ENCODE peak calls at places on chromosomes 11 and 22, in eight cellular contexts. U is natural killer cell treated with Interleukin-12 subunit alpha and Interleukin-12 subunit beta and Interleukin-15 and Interleukin-18, amount 100 ng/mL, for 72 hours; T is GM13976; O is iris pigment epithelial cell; J is NCI-H69; M is HAP-1; F is HTR-8/SVneo; S is HFFc6. K is an unnamed sample.

GRCh38 chr11:65404638-65405339 is 17.8 kb upstream of the NEAT1 start:
- DNase-seq in U (no peak), T (no peak), O (no peak), J (no peak), M (no peak), F (no peak), S (no peak), K (no peak)

GRCh38 chr22:32531228-32531627 is 56.6 kb downstream of the FBXO7 start:
- DNase-seq in U (no peak), T (no peak), O (no peak), J (no peak), M (no peak), F (no peak), S (no peak), K (no peak)

GRCh38 chr22:50292643-50293440 is 14.6 kb downstream of the PLXNB2 start:
- DNase-seq in U (no peak), T (no peak), O (no peak), J (no peak), M (no peak), F (no peak), S (no peak), K (no peak)

GRCh38 chr22:30705710-30706651 is 11.3 kb downstream of the OSBP2 start:
- DNase-seq in U (no peak), T (peak), O (no peak), J (peak), M (no peak), F (no peak), S (peak), K (peak)

GRCh38 chr11:77188323-77188911 is 60.4 kb downstream of the MYO7A start:
- DNase-seq in U (peak), T (peak), O (peak), J (peak), M (peak), F (peak), S (peak), K (peak)

GRCh38 chr22:41668971-41669911 is 19.4 kb downstream of the SNU13 start:
- DNase-seq in U (no peak), T (no peak), O (peak), J (no peak), M (no peak), F (peak), S (peak), K (no peak)

GRCh38 chr22:42972592-42973535 is 42.1 kb downstream of the PACSIN2 start:
- DNase-seq in U (no peak), T (no peak), O (peak), J (no peak), M (no peak), F (no peak), S (no peak), K (no peak)

GRCh38 chr11:117824571-117825537 is at the start of gene FXYD2:
- DNase-seq in U (no peak), T (no peak), O (no peak), J (peak), M (no peak), F (no peak), S (no peak), K (no peak)

GRCh38 chr11:77374108-77374507 is 72.6 kb upstream of the GDPD4 start:
- DNase-seq in U (no peak), T (no peak), O (peak), J (no peak), M (no peak), F (no peak), S (peak), K (no peak)